ENCODE peak calls at places on chromosomes 12 and 14, in five cellular contexts. O is activated gamma-delta T cell treated with Interleukin-2 at 50 U/mL for 16 hours, P is Peyer's patch, G is brain microvascular endothelial cell, H is LHCN-M2. E is an unnamed sample.

GRCh38 chr14:94322648-94323570 is at the start of gene SERPINA6:
- DNase-seq in O (no peak), P (no peak), G (peak; percentile 45), H (peak; percentile 29), E (peak; percentile 87)

GRCh38 chr14:77220246-77221017 is 38.8 kb downstream of the TMEM63C start:
- DNase-seq in O (no peak), P (no peak), G (no peak), H (no peak), E (no peak)

GRCh38 chr12:54977155-54977554 is 7.4 kb downstream of the TESPA1 start:
- DNase-seq in O (no peak), P (no peak), G (peak; percentile 76), H (peak; percentile 83), E (peak; percentile 16)

GRCh38 chr12:65825573-65826512 is 1.6 kb downstream of the HMGA2 start:
- DNase-seq in O (no peak), P (peak; percentile 48), G (no peak), H (peak; percentile 34), E (peak; percentile 27)

GRCh38 chr12:128829870-128830504 is 6.2 kb upstream of the SLC15A4 start:
- DNase-seq in O (no peak), P (peak; percentile 73), G (no peak), H (peak; percentile 92), E (no peak)

GRCh38 chr14:73293782-73294781 is 56.8 kb downstream of the PAPLN start:
- DNase-seq in O (no peak), P (no peak), G (no peak), H (no peak), E (no peak)

GRCh38 chr12:60100150-60100549 is 504.3 kb downstream of the SLC16A7 start:
- DNase-seq in O (no peak), P (no peak), G (peak; percentile 7), H (peak; percentile 20), E (no peak)

GRCh38 chr14:104293231-104293841 is 154.9 kb downstream of the KIF26A start:
- DNase-seq in O (no peak), P (peak; percentile 30), G (no peak), H (no peak), E (no peak)

GRCh38 chr14:103517626-103518415 is 4.8 kb downstream of the CKB start:
- DNase-seq in O (no peak), P (no peak), G (no peak), H (no peak), E (no peak)

GRCh38 chr14:44783899-44784298 is 177.8 kb downstream of the KLHL28 start:
- DNase-seq in O (no peak), P (no peak), G (no peak), H (no peak), E (no peak)

GRCh38 chr14:100665518-100666032 is 61.1 kb upstream of the DLK1 start:
- DNase-seq in O (no peak), P (peak; percentile 83), G (no peak), H (peak; percentile 47), E (peak; percentile 32)

GRCh38 chr12:38669530-38669929 is 235.9 kb downstream of the CPNE8 start:
- DNase-seq in O (no peak), P (no peak), G (no peak), H (no peak), E (no peak)

GRCh38 chr14:92224348-92224954 is 98.5 kb upstream of the SLC24A4 start:
- DNase-seq in O (no peak), P (no peak), G (no peak), H (no peak), E (peak; percentile 20)

GRCh38 chr14:65976771-65977170 is 509.4 kb upstream of the CCDC196 start:
- DNase-seq in O (no peak), P (no peak), G (no peak), H (no peak), E (peak; percentile 13)

GRCh38 chr12:65364021-65364420 is 85.5 kb downstream of the MSRB3 start:
- DNase-seq in O (no peak), P (no peak), G (no peak), H (peak; percentile 9), E (peak; percentile 7)

GRCh38 chr12:16726879-16727278 is 120.9 kb upstream of the LMO3 start:
- DNase-seq in O (no peak), P (no peak), G (no peak), H (peak; percentile 29), E (no peak)

GRCh38 chr12:77724367-77724957 is 106.2 kb upstream of the NAV3 start:
- DNase-seq in O (no peak), P (no peak), G (peak; percentile 48), H (peak; percentile 53), E (peak; percentile 36)

GRCh38 chr12:127785936-127786335 is 481.0 kb upstream of the TMEM132C start:
- DNase-seq in O (no peak), P (no peak), G (no peak), H (no peak), E (peak; percentile 4)

GRCh38 chr12:93978553-93978952 is 169.8 kb upstream of the PLXNC1 start:
- DNase-seq in O (no peak), P (no peak), G (peak; percentile 60), H (peak; percentile 69), E (peak; percentile 87)

GRCh38 chr12:80195737-80196136 is 96.4 kb downstream of the OTOGL start:
- DNase-seq in O (no peak), P (no peak), G (no peak), H (no peak), E (no peak)

GRCh38 chr14:51448831-51449665 is 202.7 kb upstream of the FRMD6 start:
- DNase-seq in O (no peak), P (no peak), G (peak; percentile 60), H (peak; percentile 79), E (peak; percentile 97)

GRCh38 chr14:102878970-102879460 is 43.4 kb upstream of the AMN start:
- DNase-seq in O (no peak), P (no peak), G (no peak), H (no peak), E (no peak)

GRCh38 chr12:54140958-54141388 is 47.8 kb downstream of the SMUG1 start:
- DNase-seq in O (no peak), P (no peak), G (no peak), H (no peak), E (no peak)

GRCh38 chr14:96184737-96185136 is 19.9 kb upstream of the BDKRB2 start:
- DNase-seq in O (no peak), P (no peak), G (no peak), H (no peak), E (peak; percentile 84)

GRCh38 chr14:103014466-103015319 is 42.7 kb downstream of the CDC42BPB start:
- DNase-seq in O (no peak), P (peak; percentile 10), G (peak; percentile 47), H (peak; percentile 49), E (peak; percentile 31)

GRCh38 chr14:99273724-99274345 is 1.8 kb upstream of the BCL11B start:
- DNase-seq in O (no peak), P (peak; percentile 74), G (no peak), H (no peak), E (no peak)

GRCh38 chr14:73472182-73473114 is 14.1 kb upstream of the NUMB start:
- DNase-seq in O (no peak), P (no peak), G (no peak), H (peak; percentile 75), E (peak; percentile 65)

GRCh38 chr12:15336772-15337553 is 14.7 kb downstream of the PTPRO start:
- DNase-seq in O (no peak), P (no peak), G (peak; percentile 56), H (peak; percentile 52), E (peak; percentile 34)

GRCh38 chr12:109492371-109492770 is 14.9 kb downstream of the UBE3B start:
- DNase-seq in O (no peak), P (no peak), G (no peak), H (no peak), E (peak; percentile 3)

GRCh38 chr12:46811185-46811584 is 14.6 kb downstream of the SLC38A4 start:
- DNase-seq in O (no peak), P (no peak), G (no peak), H (no peak), E (no peak)

GRCh38 chr14:41718477-41719166 is 111.9 kb downstream of the LRFN5 start:
- DNase-seq in O (no peak), P (no peak), G (no peak), H (no peak), E (no peak)

GRCh38 chr12:33825442-33825841 is 196.9 kb upstream of the ALG10 start:
- DNase-seq in O (no peak), P (no peak), G (no peak), H (peak; percentile 82), E (peak; percentile 83)

GRCh38 chr12:117033382-117034045 is 65.7 kb downstream of the TESC start:
- DNase-seq in O (no peak), P (peak; percentile 37), G (no peak), H (no peak), E (no peak)

GRCh38 chr12:33663000-33663654 is 223.5 kb upstream of the SYT10 start:
- DNase-seq in O (no peak), P (no peak), G (no peak), H (no peak), E (peak; percentile 11)

GRCh38 chr12:694734-695503 is 31.7 kb upstream of the NINJ2 start:
- DNase-seq in O (no peak), P (no peak), G (no peak), H (no peak), E (no peak)

GRCh38 chr12:46260153-46260912 is 8.5 kb downstream of the SLC38A1 start:
- DNase-seq in O (no peak), P (no peak), G (no peak), H (no peak), E (peak; percentile 31)